ENCODE peak calls at places on chromosomes 4 and X, in five cellular contexts. Q is stimulated activated CD4-positive, alpha-beta T cell treated with anti-CD3 and anti-CD28 coated beads, Interleukin-12 subunit alpha, Interleukin-12 subunit beta, amount 100 ng/mL, for 4 hours; P is posterior vena cava; N is foreskin keratinocyte; H is heart left ventricle. L is an unnamed sample.

GRCh38 chr4:137968956-137969709 is 273.0 kb downstream of the SLC7A11 start:
- DNase-seq in Q (no peak), P (no peak), N (no peak), H (no peak), L (no peak)

GRCh38 chr4:12987284-12987683 is 496.9 kb downstream of the RAB28 start:
- DNase-seq in Q (no peak), P (no peak), N (no peak), H (no peak), L (no peak)

GRCh38 chr4:41661447-41662076 is 87.0 kb downstream of the PHOX2B start:
- DNase-seq in Q (peak), P (peak), N (no peak), H (peak), L (peak)

GRCh38 chr4:7553280-7553679 is 118.5 kb upstream of the PSAPL1 start:
- DNase-seq in Q (no peak), P (no peak), N (no peak), H (no peak), L (no peak)

GRCh38 chr4:150139297-150139696 is 61.1 kb downstream of the DCLK2 start:
- DNase-seq in Q (no peak), P (no peak), N (no peak), H (no peak), L (no peak)

GRCh38 chrX:136711147-136711546 is 63.2 kb downstream of the CD40LG start:
- DNase-seq in Q (no peak), P (no peak), N (no peak), H (peak), L (no peak)

GRCh38 chr4:185567828-185568442 is 32.6 kb upstream of the PDLIM3 start:
- DNase-seq in Q (no peak), P (peak), N (no peak), H (peak), L (no peak)

GRCh38 chr4:184598753-184599491 is 50.3 kb downstream of the CASP3 start:
- DNase-seq in Q (no peak), P (no peak), N (no peak), H (no peak), L (no peak)

GRCh38 chr4:12439633-12440305 is 1011.1 kb upstream of the HS3ST1 start:
- DNase-seq in Q (no peak), P (no peak), N (peak), H (no peak), L (no peak)

GRCh38 chrX:114675365-114675764 is 91.5 kb downstream of the HTR2C start:
- DNase-seq in Q (no peak), P (no peak), N (peak), H (no peak), L (no peak)

GRCh38 chr4:914531-914930 is 17.6 kb downstream of the GAK start:
- DNase-seq in Q (no peak), P (no peak), N (no peak), H (no peak), L (no peak)

GRCh38 chrX:54230440-54231148 is 47.5 kb upstream of the FAM120C start:
- DNase-seq in Q (no peak), P (no peak), N (no peak), H (no peak), L (no peak)

GRCh38 chr4:48139688-48140087 is 5.6 kb upstream of the TXK start:
- DNase-seq in Q (no peak), P (no peak), N (no peak), H (no peak), L (no peak)

GRCh38 chr4:18454349-18454748 is 432.8 kb upstream of the LCORL start:
- DNase-seq in Q (no peak), P (no peak), N (no peak), H (no peak), L (no peak)

GRCh38 chr4:4714330-4714729 is 145.1 kb upstream of the MSX1 start:
- DNase-seq in Q (no peak), P (no peak), N (no peak), H (no peak), L (no peak)

GRCh38 chrX:10529344-10529743 is 91.0 kb downstream of the MID1 start:
- DNase-seq in Q (no peak), P (no peak), N (no peak), H (no peak), L (no peak)

GRCh38 chr4:83613994-83614393 is 78.1 kb downstream of the GPAT3 start:
- DNase-seq in Q (no peak), P (no peak), N (no peak), H (no peak), L (no peak)